ENCODE peak calls at places on chromosome 19, in six cellular contexts. M is H9, H is neuronal stem cell, I is mesendoderm, N is mesenchymal stem cell, W is trophoblast cell. G is an unnamed sample.

GRCh38 chr19:12318782-12319413 is 14.5 kb downstream of the ZNF563 start:
- DNase-seq in M (no peak), H (no peak), I (no peak), N (no peak), W (no peak), G (no peak)

GRCh38 chr19:37855098-37855497 is 51.3 kb downstream of the WDR87 start:
- DNase-seq in M (no peak), H (no peak), I (no peak), N (no peak), W (peak), G (peak)

GRCh38 chr19:53466726-53467125 is 807 bp upstream of the ZNF813 start:
- DNase-seq in M (peak), H (no peak), I (peak), N (peak), W (no peak), G (no peak)

GRCh38 chr19:34828156-34828555 is 55.1 kb upstream of the ZNF599 start:
- DNase-seq in M (no peak), H (no peak), I (no peak), N (no peak), W (no peak), G (no peak)

GRCh38 chr19:42229855-42230331 is 9.8 kb downstream of the ZNF526 start:
- DNase-seq in M (no peak), H (no peak), I (no peak), N (peak), W (no peak), G (peak)

GRCh38 chr19:40214936-40215335 is 3.2 kb downstream of the TTC9B start:
- DNase-seq in M (no peak), H (no peak), I (no peak), N (no peak), W (no peak), G (no peak)

GRCh38 chr19:54252845-54253244 is 4.2 kb downstream of the LILRB5 start:
- DNase-seq in M (no peak), H (no peak), I (no peak), N (no peak), W (no peak), G (no peak)

GRCh38 chr19:55304279-55304978 is 20.6 kb downstream of the BRSK1 start:
- DNase-seq in M (peak), H (no peak), I (peak), N (no peak), W (peak), G (no peak)

GRCh38 chr19:38949580-38950367 is 19.0 kb downstream of the MRPS12 start:
- DNase-seq in M (peak), H (peak), I (peak), N (peak), W (peak), G (peak)

GRCh38 chr19:36009220-36009619 is 607 bp upstream of the SYNE4 start:
- DNase-seq in M (peak), H (peak), I (peak), N (peak), W (peak), G (peak)

GRCh38 chr19:3117746-3118145 is 18.1 kb upstream of the GNA15 start:
- DNase-seq in M (no peak), H (no peak), I (no peak), N (no peak), W (no peak), G (no peak)

GRCh38 chr19:12825259-12826131 is 8.9 kb downstream of the RTBDN start:
- DNase-seq in M (peak), H (no peak), I (peak), N (peak), W (peak), G (no peak)

GRCh38 chr19:12779162-12779993 is 4.0 kb upstream of the HOOK2 start:
- DNase-seq in M (no peak), H (no peak), I (peak), N (peak), W (no peak), G (peak)

GRCh38 chr19:38941979-38942378 is 11.2 kb downstream of the MRPS12 start:
- DNase-seq in M (no peak), H (no peak), I (no peak), N (no peak), W (no peak), G (no peak)

GRCh38 chr19:56837004-56837403 is 3.5 kb downstream of the PEG3 start:
- DNase-seq in M (no peak), H (no peak), I (peak), N (no peak), W (peak), G (no peak)

GRCh38 chr19:35404879-35405622 is 34.2 kb downstream of the GPR42 start:
- DNase-seq in M (no peak), H (peak), I (peak), N (peak), W (peak), G (peak)

GRCh38 chr19:39190768-39191167 is 6.0 kb upstream of the NCCRP1 start:
- DNase-seq in M (no peak), H (no peak), I (peak), N (peak), W (no peak), G (no peak)

GRCh38 chr19:30008169-30008568 is 66.1 kb downstream of the URI1 start:
- DNase-seq in M (no peak), H (no peak), I (no peak), N (no peak), W (no peak), G (no peak)

GRCh38 chr19:21483589-21484170 is 21.7 kb upstream of the ZNF429 start:
- DNase-seq in M (peak), H (no peak), I (peak), N (no peak), W (peak), G (no peak)

GRCh38 chr19:23075031-23075733 is 41.6 kb upstream of the ZNF730 start:
- DNase-seq in M (peak), H (peak), I (peak), N (peak), W (peak), G (peak)

GRCh38 chr19:4304509-4305252 is at the start of gene FSD1:
- DNase-seq in M (peak), H (peak), I (peak), N (peak), W (no peak), G (peak)

GRCh38 chr19:53977429-53977990 is 13.9 kb upstream of the CACNG6 start:
- DNase-seq in M (peak), H (peak), I (peak), N (peak), W (peak), G (peak)

GRCh38 chr19:3494051-3494450 is 6.4 kb downstream of the DOHH start:
- DNase-seq in M (peak), H (no peak), I (peak), N (no peak), W (no peak), G (no peak)

GRCh38 chr19:41225238-41226052 is 6.4 kb downstream of the AXL start:
- DNase-seq in M (peak), H (no peak), I (peak), N (peak), W (peak), G (peak)

GRCh38 chr19:47615230-47615629 is 6.3 kb downstream of the BICRA start:
- DNase-seq in M (no peak), H (no peak), I (no peak), N (no peak), W (no peak), G (no peak)
- H2BK5ac ChIP-seq in M (no peak), H (no peak), I (no peak), N (no peak), W (no peak), G (no peak)

DNA sequence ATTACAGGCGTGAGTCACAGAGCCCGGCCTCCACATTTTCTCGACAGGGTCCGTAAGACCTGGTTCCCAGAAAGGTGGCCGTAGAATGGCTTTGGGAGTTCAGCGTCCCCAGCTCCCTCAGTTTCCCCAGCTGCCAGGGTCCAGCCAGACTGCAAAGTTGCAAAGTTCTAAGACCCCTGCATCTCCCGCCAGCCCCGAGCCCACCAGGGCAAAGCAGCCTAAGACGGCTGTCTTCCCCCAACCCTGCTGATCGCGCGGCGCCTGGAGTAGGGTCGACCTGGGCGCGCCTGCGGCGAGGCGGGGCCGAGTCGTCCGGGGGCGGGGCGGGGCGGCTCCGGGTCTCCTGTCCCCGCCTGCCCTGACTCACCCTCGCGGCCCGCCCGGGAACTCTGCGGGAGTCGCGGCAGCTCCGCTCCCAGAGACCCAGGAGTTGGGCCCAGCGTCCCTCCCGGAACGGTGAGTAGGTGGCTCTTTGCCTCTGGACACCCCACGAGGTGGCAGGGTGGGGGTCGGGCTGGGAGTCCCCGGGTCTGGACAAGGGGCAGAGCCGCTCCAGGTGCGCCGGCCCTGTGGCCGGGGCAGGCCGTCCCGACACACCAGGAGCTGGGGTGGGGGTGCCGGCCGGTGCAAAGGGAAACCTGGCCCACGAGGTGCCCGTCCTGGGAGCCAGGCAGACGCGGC is at the start of gene LRRC8E:
- DNase-seq in M (peak), H (peak), I (peak), N (peak), W (peak), G (peak)
- H2BK5ac ChIP-seq in M (no peak), H (peak), I (no peak), N (peak), W (no peak), G (peak)

GRCh38 chr19:33039108-33039599 is 25.5 kb downstream of the RHPN2 start:
- DNase-seq in M (no peak), H (no peak), I (no peak), N (no peak), W (no peak), G (no peak)
- H2BK5ac ChIP-seq in M (no peak), H (no peak), I (no peak), N (no peak), W (no peak), G (no peak)

GRCh38 chr19:10964903-10965302 is 4.1 kb downstream of the SMARCA4 start:
- DNase-seq in M (no peak), H (no peak), I (no peak), N (no peak), W (no peak), G (no peak)
- H2BK5ac ChIP-seq in M (peak), H (no peak), I (no peak), N (no peak), W (no peak), G (no peak)

GRCh38 chr19:33288666-33289065 is 13.7 kb downstream of the CEBPA start:
- DNase-seq in M (no peak), H (no peak), I (no peak), N (no peak), W (no peak), G (no peak)
- H2BK5ac ChIP-seq in M (no peak), H (no peak), I (no peak), N (no peak), W (no peak), G (no peak)

DNA sequence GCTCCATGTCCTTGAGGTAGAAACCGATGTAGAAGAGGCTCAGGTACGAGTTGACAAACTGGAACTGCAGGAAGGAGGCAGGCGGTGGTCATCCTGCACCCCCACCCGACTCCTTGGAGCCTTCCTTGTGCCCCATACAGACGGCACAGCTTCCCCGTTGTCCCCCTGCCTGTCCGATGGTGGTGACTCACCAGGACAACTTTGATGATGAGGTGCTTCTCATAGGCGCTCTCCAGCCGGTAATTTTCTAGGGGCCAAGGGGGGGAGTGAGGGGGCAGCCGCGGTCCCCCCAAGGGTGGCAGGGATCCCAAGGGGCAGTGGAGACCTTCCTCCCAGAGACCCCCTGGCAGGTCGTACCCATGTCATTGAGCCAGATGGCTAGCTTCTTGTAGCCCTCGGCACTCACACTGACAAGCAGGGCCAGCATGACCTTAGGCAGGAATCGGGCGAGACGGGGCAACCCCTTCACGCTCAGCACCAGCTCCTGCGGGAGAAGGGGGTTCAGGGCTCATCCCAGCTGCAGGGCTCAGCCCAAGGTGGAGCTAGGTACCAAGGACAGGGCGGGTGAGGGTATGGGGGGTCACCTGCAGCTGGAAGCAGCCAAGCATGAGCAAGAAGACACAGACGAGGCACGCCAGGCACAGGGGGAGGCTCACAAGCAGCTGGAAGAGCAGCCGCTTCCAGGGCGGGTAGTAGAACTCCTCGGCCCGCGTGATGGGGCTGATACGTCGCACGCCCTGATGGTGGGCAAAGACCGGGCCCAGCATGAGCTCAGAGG is 4.7 kb downstream of the ANO8 start:
- DNase-seq in M (no peak), H (no peak), I (no peak), N (no peak), W (no peak), G (no peak)
- H2BK5ac ChIP-seq in M (no peak), H (no peak), I (no peak), N (no peak), W (no peak), G (no peak)

GRCh38 chr19:799076-799881 is 2.0 kb downstream of the PTBP1 start:
- DNase-seq in M (peak), H (peak), I (peak), N (peak), W (peak), G (peak)
- H2BK5ac ChIP-seq in M (no peak), H (peak), I (no peak), N (no peak), W (peak), G (peak)

DNA sequence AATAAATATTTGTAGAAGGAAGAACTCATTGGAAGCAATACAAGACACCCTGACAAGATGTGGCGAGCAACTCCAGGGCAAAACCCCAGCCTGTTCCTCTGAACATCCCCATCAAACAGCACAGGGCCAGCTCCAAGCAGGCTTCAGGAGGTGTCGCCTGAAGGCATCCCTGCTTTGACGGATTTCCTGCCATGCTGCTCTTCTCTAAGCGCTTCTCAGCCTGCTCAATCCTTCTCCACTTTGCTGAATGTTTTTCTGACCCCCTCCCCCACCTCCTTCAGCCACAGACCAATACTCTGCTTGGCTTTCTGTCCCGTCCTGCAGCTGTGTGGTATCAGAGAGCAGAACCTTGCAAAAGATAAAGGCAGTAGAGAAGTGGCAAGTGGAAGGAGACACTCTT is 28.4 kb downstream of the C19orf81 start:
- DNase-seq in M (peak), H (no peak), I (no peak), N (no peak), W (no peak), G (no peak)
- H2BK5ac ChIP-seq in M (no peak), H (no peak), I (no peak), N (no peak), W (no peak), G (no peak)